ENCODE peak calls at places on chromosome X, in five cellular contexts. L, E, S, Q and R are unnamed samples.

GRCh38 chrX:1763294-1763693 is 148.4 kb downstream of the ASMT start:
- DNase-seq in L (no peak), Q (peak), S (no peak), E (no peak), R (no peak)

GRCh38 chrX:19678941-19679340 is 163.6 kb upstream of the MAP3K15 start:
- DNase-seq in Q (no peak), S (no peak), E (no peak), L (no peak), R (no peak)

GRCh38 chrX:40580537-40581332 is at the start of gene ATP6AP2:
- DNase-seq in L (peak), Q (peak), S (peak), E (peak), R (peak)

GRCh38 chrX:10173331-10173900 is 16.6 kb downstream of the CLCN4 start:
- DNase-seq in S (peak), E (peak), L (peak), Q (peak), R (peak)

GRCh38 chrX:63283331-63283730 is 67.8 kb downstream of the SPIN4 start:
- DNase-seq in L (no peak), E (no peak), S (no peak), Q (no peak), R (no peak)

GRCh38 chrX:133961046-133961445 is 24.3 kb downstream of the GPC3 start:
- DNase-seq in L (no peak), E (no peak), S (no peak), Q (no peak), R (no peak)

GRCh38 chrX:110003167-110004156 is 548 bp downstream of the TMEM164 start:
- DNase-seq in Q (no peak), S (no peak), E (peak), L (no peak), R (peak)

GRCh38 chrX:23311731-23312130 is 22.9 kb upstream of the PTCHD1 start:
- DNase-seq in Q (no peak), E (no peak), S (no peak), L (no peak), R (no peak)

GRCh38 chrX:13215729-13216128 is 104.1 kb downstream of the ATXN3L start:
- DNase-seq in E (no peak), L (no peak), Q (no peak), S (no peak), R (no peak)

GRCh38 chrX:54923376-54923775 is 2.8 kb downstream of the TRO start:
- DNase-seq in Q (no peak), L (no peak), E (no peak), S (no peak), R (no peak)

GRCh38 chrX:153924149-153924861 is 1.8 kb downstream of the ARHGAP4 start:
- DNase-seq in S (no peak), E (peak), L (no peak), Q (peak), R (no peak)

GRCh38 chrX:134569306-134569705 is 89.0 kb downstream of the PLAC1 start:
- DNase-seq in L (no peak), S (no peak), E (no peak), Q (no peak), R (no peak)

GRCh38 chrX:78133561-78133960 is 5.9 kb downstream of the TAF9B start:
- DNase-seq in E (no peak), L (no peak), S (no peak), Q (no peak), R (no peak)

GRCh38 chrX:118928126-118928525 is 46.3 kb upstream of the LONRF3 start:
- DNase-seq in E (no peak), S (no peak), Q (no peak), L (no peak), R (no peak)

GRCh38 chrX:44343412-44343942 is at the start of gene EFHC2:
- DNase-seq in S (no peak), Q (no peak), E (peak), L (peak), R (peak)

GRCh38 chrX:149473966-149474365 is 31.1 kb downstream of the IDS start:
- DNase-seq in L (no peak), S (no peak), E (no peak), Q (no peak), R (no peak)

GRCh38 chrX:123860983-123861382 is 1.1 kb downstream of the XIAP start:
- DNase-seq in L (no peak), Q (no peak), E (peak), S (no peak), R (no peak)

GRCh38 chrX:10471426-10471825 is 149.0 kb downstream of the MID1 start:
- DNase-seq in L (no peak), S (no peak), E (no peak), Q (no peak), R (no peak)

GRCh38 chrX:123603516-123603915 is 129.3 kb downstream of the THOC2 start:
- DNase-seq in L (no peak), S (no peak), E (no peak), Q (no peak), R (no peak)

GRCh38 chrX:43961699-43962098 is 11.5 kb downstream of the NDP start:
- DNase-seq in S (no peak), L (no peak), E (no peak), Q (no peak), R (no peak)

GRCh38 chrX:103517246-103517645 is 2.0 kb downstream of the RAB40A start:
- DNase-seq in S (no peak), Q (no peak), E (no peak), L (no peak), R (no peak)

GRCh38 chrX:30196322-30196721 is 19.0 kb upstream of the MAGEB2 start:
- DNase-seq in Q (no peak), L (no peak), S (no peak), E (peak), R (no peak)

GRCh38 chrX:101691823-101692222 is 32.2 kb upstream of the ARMCX2 start:
- DNase-seq in Q (no peak), L (no peak), S (no peak), E (no peak), R (no peak)

GRCh38 chrX:69507500-69507789 is 3.3 kb downstream of the NALF2 start:
- DNase-seq in Q (no peak), L (no peak), E (no peak), S (no peak), R (no peak)

GRCh38 chrX:154348646-154349358 is 25.6 kb downstream of the FLNA start:
- DNase-seq in L (no peak), S (no peak), E (no peak), Q (no peak), R (no peak)

GRCh38 chrX:29922607-29923006 is 292.8 kb upstream of the MAGEB2 start:
- DNase-seq in L (no peak), Q (no peak), S (no peak), E (no peak), R (no peak)

GRCh38 chrX:140190441-140191108 is 225.3 kb upstream of the CXorf66 start:
- DNase-seq in E (no peak), L (no peak), S (no peak), Q (no peak), R (no peak)

GRCh38 chrX:101078716-101079115 is at the start of gene TMEM35A:
- DNase-seq in Q (no peak), E (peak), S (no peak), L (peak), R (peak)

GRCh38 chrX:137031517-137032377 is 2.0 kb downstream of the GPR101 start:
- DNase-seq in Q (no peak), E (peak), S (no peak), L (peak), R (peak)

GRCh38 chrX:154732421-154733071 is 18.3 kb downstream of the GAB3 start:
- DNase-seq in S (no peak), E (peak), L (no peak), Q (peak), R (no peak)

GRCh38 chrX:65536291-65536690 is 1.7 kb upstream of the LAS1L start:
- DNase-seq in E (no peak), S (no peak), Q (no peak), L (no peak), R (no peak)

GRCh38 chrX:89124985-89125384 is 378.0 kb downstream of the CPXCR1 start:
- DNase-seq in E (no peak), S (no peak), Q (no peak), L (no peak), R (no peak)

GRCh38 chrX:36908801-36909403 is 99.3 kb upstream of the FAM47C start:
- DNase-seq in E (peak), Q (no peak), S (no peak), L (no peak), R (no peak)

GRCh38 chrX:21932277-21932996 is 8.1 kb upstream of the SMS start:
- DNase-seq in L (no peak), E (peak), S (no peak), Q (peak), R (no peak)

GRCh38 chrX:66676413-66676812 is 37.5 kb upstream of the EDA2R start:
- DNase-seq in L (no peak), Q (no peak), E (no peak), S (no peak), R (no peak)

GRCh38 chrX:130669233-130669632 is 233.8 kb downstream of the ENOX2 start:
- DNase-seq in Q (no peak), E (peak), L (no peak), S (no peak), R (no peak)

GRCh38 chrX:46574337-46574940 is 874 bp downstream of the CHST7 start:
- DNase-seq in L (peak), S (no peak), E (peak), Q (no peak), R (peak)

GRCh38 chrX:154531626-154532025 is 15.0 kb downstream of the G6PD start:
- DNase-seq in S (no peak), Q (peak), E (peak), L (no peak), R (peak)

GRCh38 chrX:66638591-66639500 is at the start of gene EDA2R:
- DNase-seq in Q (peak), L (peak), E (peak), S (peak), R (peak)

DNA sequence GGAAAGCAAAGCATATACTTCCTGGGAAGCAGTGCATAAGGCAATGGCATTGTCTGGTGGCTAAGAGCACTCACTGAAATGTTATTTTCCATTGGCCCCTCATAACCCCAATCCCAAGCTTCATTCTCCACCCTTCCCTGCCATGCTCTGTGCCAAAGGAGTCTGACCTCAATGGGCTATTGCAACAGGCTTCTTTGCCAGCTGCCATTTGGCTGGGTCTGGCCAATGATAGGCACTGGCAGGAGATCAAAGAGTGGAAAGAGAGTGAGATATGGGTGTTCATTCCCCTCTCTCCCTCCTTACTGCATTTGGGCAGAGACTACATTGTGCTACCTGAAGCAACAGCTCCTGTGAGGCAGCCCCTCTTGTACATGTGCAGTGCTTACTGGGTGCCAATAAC is 51.5 kb downstream of the LHFPL1 start:
- DNase-seq in Q (no peak), L (no peak), S (no peak), E (no peak), R (no peak)
- H2BK12ac ChIP-seq in Q (no peak), L (peak), S (no peak), E (no peak), R (no peak)

DNA sequence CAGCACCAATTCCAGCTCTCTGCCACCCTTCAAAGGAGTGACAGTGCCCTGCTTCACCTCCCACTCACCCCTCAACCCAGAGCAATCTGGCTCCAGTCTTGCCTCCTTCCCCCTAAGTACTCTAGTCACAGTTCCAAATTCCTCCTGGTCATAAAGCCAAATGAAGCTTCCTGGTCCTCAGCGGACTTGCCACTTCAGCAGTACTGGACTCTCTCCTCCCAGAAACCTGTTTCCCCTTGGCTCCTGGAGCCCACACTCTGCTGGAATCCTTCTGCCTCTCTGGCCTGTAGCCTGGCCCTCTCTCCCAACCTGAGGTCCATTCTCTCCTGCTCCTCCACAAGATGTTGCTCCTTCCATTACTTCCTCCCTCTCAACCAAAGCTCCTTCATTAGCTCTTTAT is 52.6 kb upstream of the MTM1 start:
- DNase-seq in S (no peak), L (no peak), Q (no peak), E (no peak), R (no peak)
- H2BK12ac ChIP-seq in S (no peak), L (no peak), Q (no peak), E (no peak), R (no peak)

GRCh38 chrX:24662344-24662743 is 15.2 kb upstream of the PCYT1B start:
- DNase-seq in Q (no peak), L (no peak), S (no peak), E (no peak), R (no peak)
- H2BK12ac ChIP-seq in Q (no peak), L (no peak), S (no peak), E (no peak), R (no peak)

GRCh38 chrX:115322375-115322774 is 32.9 kb downstream of the LUZP4 start:
- DNase-seq in E (no peak), L (no peak), S (no peak), Q (no peak), R (no peak)

GRCh38 chrX:115318139-115318538 is 28.6 kb downstream of the LUZP4 start:
- DNase-seq in L (no peak), E (no peak), S (no peak), Q (no peak), R (peak)
- H2BK12ac ChIP-seq in L (no peak), E (no peak), S (no peak), Q (no peak), R (no peak)